ENCODE peak calls at places on chromosomes 5 and 9, in nine cellular contexts. L is Peyer's patch; K is heart left ventricle; V is pancreas; D is mucosa of gallbladder; A is KBM-7; N is CD4-positive, alpha-beta memory T cell; M is activated CD8-positive, alpha-beta memory T cell treated with anti-CD3 and anti-CD28 coated beads for 48 hours; Q is NCI-H82. Z is an unnamed sample.

GRCh38 chr9:109253637-109254284 is 67.1 kb downstream of the EPB41L4B start:
- DNase-seq in L (no peak), K (no peak), V (peak; percentile 61), D (peak; percentile 13), A (no peak), N (no peak), M (no peak), Q (no peak), Z (peak; percentile 49)

GRCh38 chr5:168686837-168687236 is 107.7 kb upstream of the PANK3 start:
- DNase-seq in L (no peak), K (no peak), V (no peak), D (no peak), A (no peak), N (no peak), M (no peak), Q (no peak), Z (no peak)

GRCh38 chr9:137263506-137263905 is 8.4 kb downstream of the NELFB start:
- DNase-seq in L (no peak), K (no peak), V (no peak), D (no peak), A (no peak), N (no peak), M (no peak), Q (no peak), Z (no peak)

GRCh38 chr9:84701801-84702200 is 32.3 kb downstream of the NTRK2 start:
- DNase-seq in L (no peak), K (no peak), V (no peak), D (no peak), A (no peak), N (no peak), M (no peak), Q (no peak), Z (no peak)

GRCh38 chr9:3736186-3736585 is 210.4 kb upstream of the RFX3 start:
- DNase-seq in L (no peak), K (no peak), V (no peak), D (no peak), A (peak; percentile 65), N (no peak), M (no peak), Q (no peak), Z (no peak)

GRCh38 chr5:160071521-160072299 is 47.5 kb downstream of the PWWP2A start:
- DNase-seq in L (no peak), K (peak; percentile 51), V (no peak), D (no peak), A (peak; percentile 52), N (no peak), M (no peak), Q (peak; percentile 72), Z (no peak)

GRCh38 chr9:127121628-127122175 is 733 bp downstream of the ANGPTL2 start:
- DNase-seq in L (no peak), K (no peak), V (no peak), D (no peak), A (no peak), N (no peak), M (no peak), Q (peak; percentile 48), Z (no peak)

GRCh38 chr5:124819201-124819600 is 72.8 kb upstream of the ZNF608 start:
- DNase-seq in L (no peak), K (no peak), V (no peak), D (no peak), A (no peak), N (no peak), M (no peak), Q (no peak), Z (no peak)

GRCh38 chr5:162128117-162128516 is 60.5 kb downstream of the GABRG2 start:
- DNase-seq in L (no peak), K (no peak), V (no peak), D (peak; percentile 60), A (no peak), N (no peak), M (no peak), Q (no peak), Z (no peak)

GRCh38 chr5:194603-195209 is 3.4 kb downstream of the LRRC14B start:
- DNase-seq in L (no peak), K (no peak), V (no peak), D (no peak), A (no peak), N (no peak), M (no peak), Q (no peak), Z (no peak)

GRCh38 chr9:121484659-121485446 is 14.8 kb downstream of the GGTA1 start:
- DNase-seq in L (no peak), K (no peak), V (no peak), D (no peak), A (no peak), N (no peak), M (no peak), Q (no peak), Z (no peak)

GRCh38 chr5:175686826-175687225 is 29.0 kb downstream of the HRH2 start:
- DNase-seq in L (no peak), K (no peak), V (no peak), D (no peak), A (no peak), N (no peak), M (no peak), Q (no peak), Z (no peak)